ENCODE peak calls at places on chromosomes 6 and 20, in nine cellular contexts. C, L, W, Z, U, E, T, F and N are unnamed samples.

GRCh38 chr20:62308102-62308822 is 5.5 kb downstream of the ADRM1 start:
- DNase-seq in C (no peak), L (no peak), W (no peak), Z (no peak), U (no peak), E (no peak), T (no peak), F (no peak), N (no peak)

GRCh38 chr6:129345890-129346289 is 364.1 kb downstream of the ARHGAP18 start:
- DNase-seq in C (no peak), L (no peak), W (no peak), Z (no peak), U (no peak), E (no peak), T (no peak), F (no peak), N (no peak)

GRCh38 chr6:127939442-127940066 is 38.7 kb upstream of the THEMIS start:
- DNase-seq in C (no peak), L (no peak), W (no peak), Z (no peak), U (no peak), E (no peak), T (no peak), F (no peak), N (no peak)

GRCh38 chr6:87628424-87628823 is 38.5 kb downstream of the ORC3 start:
- DNase-seq in C (no peak), L (no peak), W (peak; percentile 7), Z (no peak), U (no peak), E (no peak), T (no peak), F (no peak), N (no peak)

GRCh38 chr6:29011276-29011734 is 6.2 kb upstream of the ZNF311 start:
- DNase-seq in C (peak; percentile 64), L (no peak), W (no peak), Z (no peak), U (peak; percentile 37), E (no peak), T (no peak), F (no peak), N (peak; percentile 35)

GRCh38 chr6:159934181-159934580 is 34.7 kb upstream of the IGF2R start:
- DNase-seq in C (no peak), L (no peak), W (no peak), Z (no peak), U (no peak), E (no peak), T (no peak), F (no peak), N (no peak)

GRCh38 chr6:106908386-106908840 is 66.1 kb downstream of the CD24 start:
- DNase-seq in C (no peak), L (no peak), W (no peak), Z (no peak), U (no peak), E (no peak), T (no peak), F (no peak), N (no peak)

GRCh38 chr6:46777476-46778346 is 15.5 kb upstream of the MEP1A start:
- DNase-seq in C (no peak), L (no peak), W (no peak), Z (no peak), U (no peak), E (no peak), T (no peak), F (no peak), N (no peak)

GRCh38 chr6:13688692-13689196 is 22.9 kb downstream of the RANBP9 start:
- DNase-seq in C (no peak), L (no peak), W (no peak), Z (no peak), U (no peak), E (no peak), T (no peak), F (no peak), N (no peak)

GRCh38 chr6:150202934-150203333 is 60.1 kb downstream of the PPP1R14C start:
- DNase-seq in C (no peak), L (no peak), W (no peak), Z (no peak), U (no peak), E (no peak), T (no peak), F (no peak), N (no peak)
- H3K27ac ChIP-seq in C (no peak overlapping the region), L (no peak overlapping the region), W (no peak overlapping the region), Z (no peak overlapping the region), U (no peak overlapping the region), E (no peak overlapping the region), T (no peak overlapping the region), F (peak overlapping the region; percentile 84), N (no peak overlapping the region)

DNA sequence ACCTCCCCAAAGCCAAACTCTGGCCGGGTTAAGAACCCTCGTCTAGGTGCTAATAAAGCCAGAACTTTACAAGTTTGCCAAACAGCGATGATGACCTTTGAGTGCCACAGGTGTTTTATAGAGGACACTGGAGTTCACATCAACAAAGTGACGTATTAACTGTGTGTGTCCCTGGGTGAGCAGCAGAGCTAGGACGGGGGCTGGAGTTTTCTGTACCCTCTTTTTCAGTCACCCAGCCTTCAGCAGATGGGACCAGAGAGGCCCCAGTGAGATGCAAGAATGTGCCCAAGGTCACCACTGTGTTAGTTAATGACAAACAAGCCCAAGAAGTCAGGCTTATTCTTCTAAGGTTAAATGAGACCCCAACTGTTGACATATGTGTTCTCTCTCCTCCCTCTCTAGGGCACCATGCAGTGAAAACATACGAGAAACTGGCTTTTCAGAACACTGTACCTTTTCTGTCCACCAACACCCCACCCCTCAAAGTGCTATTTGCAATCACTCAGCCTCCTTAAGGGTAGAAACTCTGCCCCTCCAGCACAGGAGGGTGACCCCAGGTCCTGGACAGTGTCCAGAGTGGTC is 5.3 kb downstream of the SDC4 start:
- DNase-seq in C (no peak), L (no peak), W (no peak), Z (no peak), U (no peak), E (no peak), T (no peak), F (no peak), N (no peak)
- H3K27ac ChIP-seq in C (peak overlapping the region; percentile 69), L (peak overlapping the region; percentile 93), W (no peak overlapping the region), Z (peak overlapping the region; percentile 91), U (peak overlapping the region; percentile 98), E (peak overlapping the region; percentile 83), T (peak overlapping the region; percentile 97), F (peak overlapping the region; percentile 98), N (no peak overlapping the region)

DNA sequence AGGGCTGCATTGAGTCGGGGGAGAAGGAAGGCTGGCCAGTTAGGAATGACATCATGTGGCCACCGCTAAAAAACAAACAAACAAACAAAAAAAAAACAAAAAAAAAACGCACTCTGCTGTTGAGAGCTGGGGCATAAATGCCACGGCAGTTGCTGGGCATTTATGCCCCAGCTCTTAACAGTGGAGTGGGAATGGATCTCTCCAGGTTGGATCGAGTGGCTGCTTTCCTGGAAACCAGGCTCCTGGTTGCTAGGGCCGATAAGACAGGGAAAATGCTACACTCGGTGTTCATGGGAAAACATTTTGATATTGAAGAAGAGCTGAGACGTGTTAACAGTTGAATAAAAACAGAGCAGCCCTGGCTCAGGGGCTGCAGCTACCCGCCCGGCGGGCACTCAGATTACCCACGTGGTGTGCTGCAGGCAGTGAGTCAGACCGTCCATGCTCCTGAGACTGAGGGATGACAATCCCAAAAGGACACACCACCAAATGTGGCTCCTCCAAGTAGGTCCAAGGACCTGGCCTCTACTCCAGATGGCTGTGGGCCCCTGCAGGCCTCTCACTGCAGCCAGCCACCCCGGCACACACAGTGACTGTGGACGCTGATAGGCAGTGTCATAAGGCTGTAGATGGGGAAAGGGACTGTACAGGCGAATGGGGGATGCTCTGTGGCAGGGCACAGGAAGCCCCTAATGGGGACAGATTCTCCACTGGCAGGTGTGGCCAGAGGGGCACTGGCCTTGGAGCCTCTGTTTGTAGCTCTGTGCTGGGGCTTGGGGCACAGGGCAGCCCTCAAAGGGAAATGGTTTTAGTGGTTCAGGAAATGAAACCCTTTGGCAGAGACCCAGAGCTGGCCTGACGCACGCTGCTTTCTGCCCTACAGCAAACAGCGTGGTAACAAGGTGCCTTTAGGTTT is 237.7 kb downstream of the LY86 start:
- DNase-seq in C (no peak), L (peak; percentile 75), W (peak; percentile 69), Z (peak; percentile 66), U (peak; percentile 33), E (no peak), T (no peak), F (no peak), N (no peak)
- H3K27ac ChIP-seq in C (no peak overlapping the region), L (peak overlapping the region; percentile 20), W (no peak overlapping the region), Z (no peak overlapping the region), U (no peak overlapping the region), E (no peak overlapping the region), T (no peak overlapping the region), F (peak overlapping the region; percentile 89), N (no peak overlapping the region)

GRCh38 chr20:48359692-48360337 is 468.0 kb downstream of the PREX1 start:
- DNase-seq in C (no peak), L (no peak), W (peak; percentile 85), Z (no peak), U (no peak), E (no peak), T (no peak), F (no peak), N (no peak)

GRCh38 chr20:48358176-48358575 is 469.6 kb downstream of the PREX1 start:
- DNase-seq in C (no peak), L (no peak), W (no peak), Z (no peak), U (no peak), E (no peak), T (no peak), F (no peak), N (no peak)

GRCh38 chr20:48360338-48360698 is 467.5 kb downstream of the PREX1 start:
- DNase-seq in C (no peak), L (no peak), W (peak; percentile 68), Z (no peak), U (no peak), E (no peak), T (no peak), F (no peak), N (no peak)

GRCh38 chr20:48354320-48355263 is 473.2 kb downstream of the PREX1 start:
- DNase-seq in C (no peak), L (no peak), W (no peak), Z (no peak), U (no peak), E (no peak), T (no peak), F (no peak), N (no peak)

GRCh38 chr20:48357714-48358113 is 470.1 kb downstream of the PREX1 start:
- DNase-seq in C (no peak), L (no peak), W (no peak), Z (no peak), U (no peak), E (no peak), T (no peak), F (no peak), N (no peak)
- H3K27ac ChIP-seq in C (no peak overlapping the region), L (no peak overlapping the region), W (no peak overlapping the region), Z (no peak overlapping the region), U (no peak overlapping the region), E (no peak overlapping the region), T (no peak overlapping the region), F (no peak overlapping the region), N (no peak overlapping the region)

GRCh38 chr6:108820011-108820410 is 28.2 kb upstream of the ARMC2 start:
- DNase-seq in C (no peak), L (no peak), W (no peak), Z (no peak), U (no peak), E (no peak), T (no peak), F (no peak), N (no peak)
- H3K27ac ChIP-seq in C (no peak overlapping the region), L (no peak overlapping the region), W (no peak overlapping the region), Z (no peak overlapping the region), U (no peak overlapping the region), E (no peak overlapping the region), T (no peak overlapping the region), F (no peak overlapping the region), N (no peak overlapping the region)

GRCh38 chr20:19783966-19784401 is 25.9 kb downstream of the RIN2 start:
- DNase-seq in C (no peak), L (peak; percentile 55), W (no peak), Z (peak; percentile 36), U (peak; percentile 30), E (no peak), T (no peak), F (no peak), N (no peak)
- H3K27ac ChIP-seq in C (no peak overlapping the region), L (no peak overlapping the region), W (no peak overlapping the region), Z (no peak overlapping the region), U (no peak overlapping the region), E (peak overlapping the region; percentile 65), T (no peak overlapping the region), F (no peak overlapping the region), N (no peak overlapping the region)